ENCODE peak calls at places on chromosome 22, in nine cellular contexts. C, K, J, I, H, A, M, P and Y are unnamed samples.

GRCh38 chr22:47591709-47592108 is 829.3 kb downstream of the TBC1D22A start:
- DNase-seq in C (no peak), K (no peak), J (no peak), I (no peak), H (no peak), A (no peak), M (no peak), P (peak), Y (no peak)

GRCh38 chr22:37741312-37741795 is 44.5 kb downstream of the TRIOBP start:
- DNase-seq in C (peak), K (peak), J (peak), I (peak), H (no peak), A (no peak), M (no peak), P (peak), Y (no peak)

GRCh38 chr22:40607506-40607905 is 29.0 kb downstream of the MRTFA start:
- DNase-seq in C (no peak), K (no peak), J (no peak), I (no peak), H (no peak), A (no peak), M (no peak), P (no peak), Y (no peak)

GRCh38 chr22:23773247-23774113 is 831 bp downstream of the MMP11 start:
- DNase-seq in C (no peak), K (no peak), J (no peak), I (no peak), H (no peak), A (no peak), M (no peak), P (no peak), Y (no peak)

GRCh38 chr22:23911318-23911980 is 17.3 kb downstream of the MIF start:
- DNase-seq in C (no peak), K (no peak), J (no peak), I (no peak), H (no peak), A (no peak), M (no peak), P (peak), Y (no peak)

GRCh38 chr22:24819941-24820461 is 14.0 kb downstream of the SGSM1 start:
- DNase-seq in C (no peak), K (peak), J (no peak), I (no peak), H (no peak), A (no peak), M (no peak), P (no peak), Y (no peak)

GRCh38 chr22:39287076-39287743 is 32.2 kb downstream of the RPL3 start:
- DNase-seq in C (no peak), K (no peak), J (no peak), I (no peak), H (no peak), A (no peak), M (no peak), P (no peak), Y (no peak)

GRCh38 chr22:33401291-33401690 is 343.1 kb upstream of the SYN3 start:
- DNase-seq in C (no peak), K (peak), J (peak), I (no peak), H (no peak), A (no peak), M (no peak), P (no peak), Y (no peak)

GRCh38 chr22:20558534-20558933 is 51.1 kb downstream of the MED15 start:
- DNase-seq in C (no peak), K (no peak), J (no peak), I (no peak), H (no peak), A (no peak), M (no peak), P (no peak), Y (no peak)

GRCh38 chr22:19896665-19897355 is 42.1 kb upstream of the GNB1L start:
- DNase-seq in C (no peak), K (no peak), J (no peak), I (no peak), H (no peak), A (no peak), M (no peak), P (no peak), Y (no peak)

GRCh38 chr22:46108564-46109473 is 41.5 kb upstream of the PPARA start:
- DNase-seq in C (peak), K (peak), J (peak), I (no peak), H (no peak), A (no peak), M (no peak), P (no peak), Y (no peak)

GRCh38 chr22:38513063-38513462 is 7.0 kb upstream of the DDX17 start:
- DNase-seq in C (no peak), K (no peak), J (no peak), I (no peak), H (no peak), A (no peak), M (no peak), P (no peak), Y (no peak)

GRCh38 chr22:19691721-19692341 is 22.5 kb upstream of the SEPTIN5 start:
- DNase-seq in C (peak), K (peak), J (peak), I (no peak), H (no peak), A (peak), M (no peak), P (no peak), Y (no peak)

GRCh38 chr22:42296381-42296853 is 26.0 kb upstream of the TCF20 start:
- DNase-seq in C (no peak), K (no peak), J (no peak), I (no peak), H (no peak), A (no peak), M (no peak), P (no peak), Y (no peak)

GRCh38 chr22:46039531-46039930 is 62.6 kb upstream of the WNT7B start:
- DNase-seq in C (no peak), K (no peak), J (no peak), I (no peak), H (no peak), A (no peak), M (no peak), P (no peak), Y (no peak)

GRCh38 chr22:46471901-46472721 is 65.3 kb downstream of the CELSR1 start:
- DNase-seq in C (no peak), K (peak), J (no peak), I (no peak), H (no peak), A (no peak), M (no peak), P (no peak), Y (no peak)

GRCh38 chr22:21082248-21082647 is 36.5 kb downstream of the LRRC74B start:
- DNase-seq in C (no peak), K (no peak), J (peak), I (no peak), H (no peak), A (no peak), M (no peak), P (no peak), Y (no peak)

GRCh38 chr22:19088866-19089595 is 33.2 kb downstream of the DGCR2 start:
- DNase-seq in C (no peak), K (no peak), J (no peak), I (peak), H (no peak), A (no peak), M (no peak), P (peak), Y (no peak)

GRCh38 chr22:22414266-22414665 is 94.3 kb downstream of the ZNF280B start:
- DNase-seq in C (no peak), K (no peak), J (no peak), I (no peak), H (no peak), A (no peak), M (no peak), P (no peak), Y (no peak)

GRCh38 chr22:25282346-25282670 is 62.9 kb downstream of the CRYBB2 start:
- DNase-seq in C (no peak), K (no peak), J (no peak), I (no peak), H (no peak), A (no peak), M (peak), P (no peak), Y (no peak)

GRCh38 chr22:37318255-37319109 is 36.2 kb downstream of the CYTH4 start:
- DNase-seq in C (no peak), K (no peak), J (no peak), I (no peak), H (no peak), A (no peak), M (no peak), P (no peak), Y (no peak)

GRCh38 chr22:24379536-24379935 is 47.9 kb upstream of the ADORA2A start:
- DNase-seq in C (peak), K (no peak), J (no peak), I (no peak), H (no peak), A (no peak), M (no peak), P (no peak), Y (no peak)

GRCh38 chr22:23065495-23066122 is 4.7 kb upstream of the GNAZ start:
- DNase-seq in C (no peak), K (no peak), J (no peak), I (peak), H (no peak), A (no peak), M (no peak), P (peak), Y (no peak)

GRCh38 chr22:37822079-37822833 is 926 bp upstream of the GALR3 start:
- DNase-seq in C (no peak), K (no peak), J (no peak), I (no peak), H (no peak), A (no peak), M (no peak), P (no peak), Y (peak)

GRCh38 chr22:47106806-47107205 is 344.4 kb downstream of the TBC1D22A start:
- DNase-seq in C (no peak), K (no peak), J (no peak), I (no peak), H (no peak), A (no peak), M (no peak), P (peak), Y (no peak)

DNA sequence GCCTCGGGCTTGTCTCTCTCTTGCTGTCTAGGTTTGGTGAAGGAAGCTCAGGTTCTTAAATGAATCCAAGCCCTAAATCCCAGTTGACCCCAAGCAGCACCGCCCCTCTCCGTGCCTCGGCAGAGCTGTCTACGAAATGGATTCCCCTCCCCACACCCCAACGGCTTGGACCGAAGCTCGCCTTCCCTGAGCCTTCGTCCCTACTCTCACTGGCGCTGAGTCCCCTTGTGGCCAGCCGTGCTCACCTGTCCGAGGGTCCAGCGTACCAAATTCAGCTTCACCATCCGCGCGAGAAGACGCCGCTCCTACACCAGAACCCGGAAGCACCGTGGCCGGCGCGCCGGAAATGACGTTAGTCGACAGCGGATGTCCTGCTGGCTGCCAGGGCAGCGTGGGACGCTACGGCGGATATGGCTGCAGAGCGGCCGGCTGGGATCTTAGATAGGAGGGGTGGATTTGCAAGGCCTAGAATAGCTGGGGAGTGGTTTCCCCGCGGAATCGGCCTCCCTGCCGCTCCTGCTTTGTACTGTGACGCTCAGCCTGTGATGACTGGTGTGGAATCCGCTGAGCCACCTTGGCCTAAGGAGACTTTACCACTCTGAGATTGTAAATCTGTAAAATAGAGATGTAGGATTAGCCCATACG is at the start of gene TFIP11:
- DNase-seq in C (peak), K (peak), J (peak), I (peak), H (peak), A (peak), M (peak), P (peak), Y (peak)
- TF ChIP-seq CTCF in C (peak), K (no peak), J (no peak), I (no peak), H (no peak), A (peak), M (no peak), P (no peak), Y (no peak)

GRCh38 chr22:50734343-50734771 is 3.6 kb upstream of the ACR start:
- DNase-seq in C (no peak), K (no peak), J (no peak), I (no peak), H (no peak), A (no peak), M (no peak), P (peak), Y (no peak)

GRCh38 chr22:50731811-50732624 is 6.0 kb upstream of the ACR start:
- DNase-seq in C (peak), K (peak), J (peak), I (no peak), H (no peak), A (no peak), M (no peak), P (peak), Y (peak)

GRCh38 chr22:50734986-50735738 is 2.8 kb upstream of the ACR start:
- DNase-seq in C (no peak), K (no peak), J (no peak), I (no peak), H (no peak), A (no peak), M (no peak), P (peak), Y (no peak)

GRCh38 chr22:50732681-50733080 is 5.3 kb upstream of the ACR start:
- DNase-seq in C (no peak), K (no peak), J (no peak), I (no peak), H (no peak), A (no peak), M (no peak), P (no peak), Y (no peak)

DNA sequence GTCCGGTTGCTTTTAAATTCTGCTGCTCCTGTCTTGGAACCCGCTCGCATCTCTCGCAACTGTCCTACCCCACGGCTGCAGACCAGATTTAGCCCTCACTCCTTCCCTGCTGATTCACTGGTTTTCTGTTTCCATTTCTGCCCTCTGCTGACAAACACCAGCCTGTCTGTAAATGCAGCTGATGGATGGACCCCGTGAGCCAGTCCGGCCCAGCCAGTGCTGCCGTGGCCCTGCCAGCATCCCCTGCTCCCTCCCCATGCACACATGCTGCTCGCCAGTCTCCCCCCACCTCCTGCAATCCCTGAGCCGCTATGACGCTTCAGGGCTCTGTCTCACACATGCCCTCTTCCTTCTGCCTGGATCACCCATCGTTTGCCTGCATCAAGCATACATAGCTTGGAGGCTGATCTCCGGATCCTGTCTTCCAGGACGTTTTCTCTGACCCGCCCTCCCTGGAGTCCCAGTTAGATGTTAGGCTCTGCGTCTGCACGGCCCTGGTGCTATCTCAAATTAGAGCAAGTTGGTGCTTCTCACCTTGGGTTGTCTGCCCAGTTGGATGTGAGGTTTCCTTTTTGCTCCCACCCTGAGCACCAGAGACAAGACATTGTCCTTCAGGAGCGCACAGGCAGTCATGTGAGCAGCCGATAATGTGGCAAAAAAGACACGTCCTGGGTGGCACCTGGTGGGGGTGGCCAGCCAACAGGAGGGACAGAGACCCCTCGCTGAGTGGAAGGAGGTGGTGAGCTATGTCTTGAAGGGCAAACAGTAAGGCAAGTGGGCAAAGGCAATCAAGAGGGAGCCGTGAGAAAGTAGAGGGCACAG is 4.3 kb upstream of the ACR start:
- DNase-seq in C (peak), K (no peak), J (peak), I (no peak), H (no peak), A (no peak), M (no peak), P (peak), Y (no peak)
- TF ChIP-seq CTCF in C (no peak), K (no peak), J (no peak), I (no peak), H (no peak), A (no peak), M (no peak), P (no peak), Y (no peak)

DNA sequence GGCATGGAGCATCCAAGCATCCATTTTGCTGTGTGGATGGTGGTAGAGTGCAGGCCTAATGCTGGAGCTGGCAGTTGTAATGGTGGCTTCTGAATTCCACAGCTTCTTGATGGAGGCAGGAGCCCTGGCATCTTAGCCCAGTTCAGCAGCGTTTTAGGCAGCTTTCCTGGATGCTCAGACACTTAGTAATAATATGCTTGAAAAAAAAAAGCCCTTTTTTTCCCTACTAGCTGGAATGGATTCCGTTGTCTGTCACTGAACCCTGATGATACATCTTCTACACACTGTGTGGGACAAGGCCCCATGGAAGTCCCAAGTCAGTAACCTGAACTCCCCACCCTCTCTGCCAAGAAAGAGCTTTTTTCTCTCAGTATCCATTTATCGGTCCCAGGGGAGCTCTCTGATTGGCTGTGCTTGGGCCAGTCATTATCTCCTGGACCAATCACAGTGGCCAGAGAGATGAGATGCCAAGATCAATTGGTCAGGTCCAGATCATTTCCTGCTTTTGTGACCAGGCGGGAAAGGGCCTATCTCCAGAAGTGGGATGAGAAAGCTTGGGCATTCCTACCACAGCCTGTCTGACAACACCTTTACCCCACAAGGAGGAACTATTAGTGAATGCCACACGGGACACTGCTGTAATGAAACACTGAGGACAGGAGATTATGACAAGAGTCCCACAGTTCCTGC is 34.3 kb downstream of the MCM5 start:
- DNase-seq in C (no peak), K (no peak), J (peak), I (no peak), H (no peak), A (no peak), M (no peak), P (no peak), Y (no peak)
- TF ChIP-seq CTCF in C (no peak), K (no peak), J (no peak), I (no peak), H (no peak), A (no peak), M (no peak), P (no peak), Y (no peak)

DNA sequence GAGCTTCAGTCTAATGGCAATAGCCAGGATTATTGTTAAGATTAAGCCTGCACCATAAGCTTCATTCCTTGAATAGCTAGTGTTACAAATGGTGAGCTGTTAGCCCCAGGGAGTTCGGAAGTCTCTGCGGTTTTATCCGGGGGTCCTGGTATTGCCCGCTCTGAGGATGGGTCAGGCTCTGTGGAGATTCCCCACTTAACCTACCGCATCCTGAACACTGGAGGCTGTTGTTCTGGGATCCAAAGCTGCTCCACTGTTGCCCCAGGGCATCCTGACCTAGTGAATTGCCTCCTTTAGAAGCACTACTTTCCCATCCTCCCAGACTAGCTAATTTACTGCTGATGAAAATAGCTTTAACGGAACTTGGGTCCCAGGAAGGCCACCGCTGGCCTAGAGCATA is 14.5 kb upstream of the PEX26 start:
- DNase-seq in C (no peak), K (no peak), J (no peak), I (no peak), H (peak), A (no peak), M (no peak), P (no peak), Y (no peak)
- TF ChIP-seq CTCF in C (no peak), K (no peak), J (no peak), I (no peak), H (no peak), A (no peak), M (no peak), P (no peak), Y (no peak)

DNA sequence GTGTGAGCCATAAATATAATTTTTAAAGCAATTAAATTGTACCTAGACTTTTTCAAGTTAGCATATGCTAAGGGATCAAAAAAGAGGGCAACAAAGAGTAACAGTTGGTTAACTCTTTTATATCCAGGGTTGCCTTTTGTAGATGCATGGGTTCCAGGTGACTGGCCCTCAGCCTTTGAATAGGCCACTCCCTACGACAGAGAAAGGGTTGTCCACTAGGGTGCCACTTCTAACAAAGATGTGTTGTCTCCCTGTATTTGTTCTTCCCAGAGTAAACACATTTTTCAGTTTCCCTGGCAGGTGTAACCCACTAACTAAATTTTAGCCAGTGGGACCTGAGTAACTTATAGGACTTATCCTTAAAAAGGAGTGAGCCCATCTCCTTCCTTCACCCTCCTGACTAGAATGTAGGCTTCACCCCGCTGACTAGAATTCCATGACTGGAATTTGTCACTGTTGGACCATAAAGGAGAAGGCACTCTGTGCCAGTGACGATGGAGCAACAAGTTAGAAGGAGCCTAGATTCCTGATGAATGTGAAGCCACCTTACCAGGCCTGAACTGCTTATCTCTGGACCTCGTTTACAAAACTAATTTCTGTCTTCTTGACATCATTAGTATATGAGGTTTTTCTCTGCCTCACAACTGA is 16.6 kb downstream of the TUG1 start:
- DNase-seq in C (no peak), K (no peak), J (no peak), I (no peak), H (no peak), A (no peak), M (no peak), P (no peak), Y (no peak)
- TF ChIP-seq CTCF in C (no peak), K (no peak), J (no peak), I (no peak), H (no peak), A (no peak), M (no peak), P (no peak), Y (no peak)

DNA sequence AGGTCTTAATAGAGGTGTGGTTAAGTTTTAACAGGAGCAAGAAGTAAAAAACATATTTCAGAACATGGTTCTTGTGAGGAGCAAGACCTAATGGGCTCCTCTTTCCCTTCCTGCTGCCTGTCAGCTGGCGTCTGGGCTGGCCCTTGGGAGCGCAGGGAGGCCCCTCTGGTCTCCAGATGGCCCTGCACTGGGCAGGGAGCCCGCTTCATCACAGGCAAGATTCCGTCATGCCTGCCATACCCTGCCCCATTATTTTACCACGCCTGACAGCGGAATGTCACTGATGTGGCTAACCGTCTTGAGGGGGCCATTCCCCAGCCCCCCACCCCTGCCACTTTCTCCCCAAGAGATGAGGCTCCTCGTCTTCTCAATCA is 17.3 kb upstream of the EFCAB6 start:
- DNase-seq in C (no peak), K (no peak), J (no peak), I (no peak), H (no peak), A (no peak), M (no peak), P (peak), Y (no peak)
- TF ChIP-seq CTCF in C (no peak), K (no peak), J (no peak), I (no peak), H (no peak), A (no peak), M (no peak), P (no peak), Y (no peak)